ENCODE peak calls at places on chromosome 6, in five cellular contexts. O is CD8-positive, alpha-beta T cell; D is aorta; M is A549; T is mammary epithelial cell. C is an unnamed sample.
A peak's percentile ranks its signal among the peaks of the same experiment; 100 is the strongest.

GRCh38 chr6:111712398-111712797 is 106.7 kb upstream of the TRAF3IP2 start:
- DNase-seq in O (no peak), M (no peak), T (peak; percentile 9), D (no peak), C (no peak)

GRCh38 chr6:5501837-5502236 is 240.5 kb downstream of the FARS2 start:
- DNase-seq in O (no peak), M (no peak), D (no peak), T (no peak), C (no peak)

GRCh38 chr6:54909184-54909583 is 62.6 kb downstream of the FAM83B start:
- DNase-seq in O (no peak), D (no peak), T (no peak), M (no peak), C (no peak)

GRCh38 chr6:13672904-13673303 is 38.7 kb downstream of the RANBP9 start:
- DNase-seq in D (no peak), T (no peak), M (no peak), O (no peak), C (no peak)

GRCh38 chr6:94065707-94066337 is 646.5 kb upstream of the EPHA7 start:
- DNase-seq in M (no peak), T (no peak), D (no peak), O (no peak), C (no peak)

GRCh38 chr6:62516287-62517152 is 230.5 kb upstream of the KHDRBS2 start:
- DNase-seq in M (no peak), O (no peak), T (no peak), D (no peak), C (no peak)

GRCh38 chr6:138157986-138158638 is 3.6 kb upstream of the ARFGEF3 start:
- DNase-seq in O (no peak), M (no peak), D (no peak), T (no peak), C (no peak)

GRCh38 chr6:150492941-150493340 is 106.7 kb upstream of the PLEKHG1 start:
- DNase-seq in T (peak; percentile 97), M (no peak), O (no peak), D (no peak), C (no peak)

GRCh38 chr6:168528457-168529095 is 87.6 kb downstream of the SMOC2 start:
- DNase-seq in M (no peak), T (no peak), D (no peak), O (no peak), C (no peak)

DNA sequence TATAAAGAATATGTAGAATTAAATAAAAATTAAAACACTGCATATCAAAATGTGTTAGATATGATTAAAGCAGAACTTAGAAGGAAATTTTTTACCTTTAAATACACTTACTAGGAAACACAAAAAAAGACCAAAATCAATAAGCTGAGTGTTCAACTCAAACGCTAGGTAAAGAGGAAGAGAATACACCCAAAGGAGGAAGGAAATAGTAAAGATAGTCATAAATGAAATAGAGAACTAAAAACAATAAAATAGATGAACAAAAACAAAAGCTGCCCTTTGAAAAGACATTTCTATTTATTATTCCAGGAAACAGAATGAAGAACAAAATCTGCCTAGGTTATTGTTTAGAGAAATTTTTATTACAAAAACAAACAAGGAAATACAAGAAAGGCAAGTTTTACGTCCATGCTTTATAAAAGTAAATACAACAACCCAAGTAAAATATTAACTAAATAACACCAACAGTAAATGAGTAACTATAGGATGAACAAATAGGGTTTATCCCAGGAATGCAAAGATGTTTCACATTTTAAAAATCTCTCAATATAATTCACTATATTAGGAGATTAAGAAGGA is 20.1 kb downstream of the HLA-DMB start:
- DNase-seq in T (no peak), M (no peak), O (no peak), D (no peak), C (no peak)
- H3K4me3 ChIP-seq in T (no peak overlapping the region), M (peak overlapping the region; percentile 16), O (no peak overlapping the region), D (no peak overlapping the region), C (no peak overlapping the region)

DNA sequence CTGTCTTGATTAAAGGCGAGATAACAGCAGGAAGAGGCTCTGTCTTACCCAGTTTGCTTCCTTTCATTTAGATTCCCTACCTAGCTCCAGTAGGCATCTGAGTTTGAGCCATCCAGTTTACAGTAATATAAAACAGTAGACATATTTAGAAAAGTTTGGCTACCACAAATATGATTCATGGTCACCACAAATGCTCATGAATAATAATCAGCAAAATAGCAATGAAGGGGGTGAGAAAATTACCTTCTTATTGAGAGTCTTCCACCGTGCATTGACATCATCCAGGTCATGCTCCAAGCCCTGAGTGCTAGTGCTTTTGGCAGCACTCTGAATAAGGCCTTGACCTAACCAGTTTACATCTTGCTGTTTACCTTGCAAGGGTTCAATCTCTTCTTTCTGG is 106.2 kb downstream of the DST start:
- DNase-seq in M (no peak), D (no peak), T (no peak), O (no peak), C (no peak)
- H3K4me1 ChIP-seq in M (peaks cover 31% of the 10 kb centered on the region), D (peaks cover 10% of the 10 kb centered on the region), T (peaks cover 18% of the 10 kb centered on the region), O (peaks cover 3% of the 10 kb centered on the region), C (no peaks in the 10 kb centered on the region)

GRCh38 chr6:129708496-129709216 is 1.3 kb downstream of the ARHGAP18 start:
- DNase-seq in O (no peak), M (no peak), T (no peak), D (no peak), C (no peak)
- H3K4me3 ChIP-seq in O (no peak overlapping the region), M (peak overlapping the region; percentile 62), T (peak overlapping the region; percentile 80), D (no peak overlapping the region), C (peak overlapping the region; percentile 96)

GRCh38 chr6:16508959-16509358 is 252.3 kb downstream of the ATXN1 start:
- DNase-seq in O (no peak), M (no peak), D (no peak), T (no peak), C (no peak)
- H3K4me1 ChIP-seq in O (peaks cover 45% of the 10 kb centered on the region), M (no peaks in the 10 kb centered on the region), D (peaks cover 16% of the 10 kb centered on the region), T (peaks cover 7% of the 10 kb centered on the region), C (peaks cover 38% of the 10 kb centered on the region)

DNA sequence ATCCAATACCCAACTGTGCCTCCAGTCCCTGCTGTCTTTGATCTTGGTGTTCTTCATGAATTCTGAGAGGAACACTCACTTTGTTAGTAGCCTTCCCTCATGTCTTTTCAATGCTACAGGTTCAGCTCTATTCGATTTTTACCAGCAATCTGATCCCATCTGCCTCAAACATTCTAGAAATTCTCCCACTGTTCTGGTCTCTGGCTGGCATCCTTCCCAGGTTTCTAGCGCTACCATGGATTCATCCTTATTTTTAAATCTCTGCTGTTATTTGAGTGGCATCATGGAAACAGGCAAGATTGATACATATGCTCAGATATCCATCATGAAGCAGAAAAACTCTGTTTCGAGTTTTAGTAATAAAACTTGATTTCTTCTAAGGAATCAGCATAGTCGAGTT is 94.7 kb downstream of the GRM1 start:
- DNase-seq in O (no peak), D (no peak), T (no peak), M (no peak), C (no peak)
- H3K4me3 ChIP-seq in O (no peak overlapping the region), D (no peak overlapping the region), T (no peak overlapping the region), M (no peak overlapping the region), C (no peak overlapping the region)

GRCh38 chr6:2977799-2978558 is 6.6 kb upstream of the SERPINB6 start:
- DNase-seq in D (no peak), T (no peak), M (no peak), O (no peak), C (no peak)
- H3K4me1 ChIP-seq in D (no peaks in the 10 kb centered on the region), T (peaks cover 46% of the 10 kb centered on the region), M (peaks cover 69% of the 10 kb centered on the region), O (no peaks in the 10 kb centered on the region), C (no peaks in the 10 kb centered on the region)

DNA sequence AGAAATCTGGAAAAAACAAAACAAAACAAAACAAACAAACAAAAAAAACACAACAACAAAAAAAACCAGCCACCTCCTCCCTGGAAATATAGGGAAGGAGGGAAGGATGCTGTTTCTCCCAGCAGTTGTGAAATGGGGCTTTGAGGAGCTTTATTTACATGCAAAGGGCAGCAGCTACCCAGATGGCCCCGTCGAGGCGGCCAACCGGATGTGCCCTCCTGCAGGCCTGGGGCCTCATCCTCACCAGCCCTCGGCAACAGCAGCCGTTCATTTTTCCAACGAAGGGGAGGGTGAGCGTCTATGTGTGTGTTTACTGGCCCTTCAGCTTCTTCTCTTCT is 56.6 kb downstream of the FAM50B start:
- DNase-seq in D (no peak), T (no peak), O (no peak), M (no peak), C (no peak)
- H3K4me3 ChIP-seq in D (no peak overlapping the region), T (no peak overlapping the region), O (no peak overlapping the region), M (no peak overlapping the region), C (no peak overlapping the region)

GRCh38 chr6:157547112-157547511 is 166.1 kb downstream of the ZDHHC14 start:
- DNase-seq in M (no peak), D (no peak), O (no peak), T (no peak), C (no peak)

GRCh38 chr6:157549468-157549745 is 168.4 kb downstream of the ZDHHC14 start:
- DNase-seq in O (no peak), T (no peak), M (no peak), D (no peak), C (no peak)

GRCh38 chr6:157542405-157542943 is 161.5 kb downstream of the ZDHHC14 start:
- DNase-seq in T (no peak), D (no peak), O (no peak), M (no peak), C (no peak)

GRCh38 chr6:157548635-157549467 is 167.9 kb downstream of the ZDHHC14 start:
- DNase-seq in T (no peak), D (no peak), M (no peak), O (no peak), C (no peak)

DNA sequence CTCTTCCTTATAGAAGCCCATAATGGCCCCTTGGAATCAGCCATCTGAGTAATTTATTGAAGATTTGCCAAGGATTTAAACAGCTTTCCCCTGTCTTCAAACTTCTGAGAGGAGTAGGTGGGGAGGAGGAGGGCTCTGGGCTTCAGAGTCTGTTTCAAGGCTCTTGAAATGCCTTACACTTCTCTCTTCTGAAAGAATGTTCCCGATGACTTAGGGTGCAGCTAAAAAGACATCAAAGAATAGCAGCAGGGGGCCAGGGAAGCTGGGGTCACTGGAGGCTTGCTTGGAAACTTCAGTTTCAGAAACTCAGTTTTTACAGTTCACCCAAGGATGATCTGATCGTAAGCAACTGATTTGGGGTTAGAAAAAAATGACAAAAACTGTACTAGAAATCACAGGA is 165.4 kb downstream of the ZDHHC14 start:
- DNase-seq in T (no peak), O (no peak), M (no peak), D (no peak), C (no peak)
- H3K4me1 ChIP-seq in T (peaks cover 8% of the 10 kb centered on the region), O (peaks cover 24% of the 10 kb centered on the region), M (no peaks in the 10 kb centered on the region), D (no peaks in the 10 kb centered on the region), C (no peaks in the 10 kb centered on the region)

DNA sequence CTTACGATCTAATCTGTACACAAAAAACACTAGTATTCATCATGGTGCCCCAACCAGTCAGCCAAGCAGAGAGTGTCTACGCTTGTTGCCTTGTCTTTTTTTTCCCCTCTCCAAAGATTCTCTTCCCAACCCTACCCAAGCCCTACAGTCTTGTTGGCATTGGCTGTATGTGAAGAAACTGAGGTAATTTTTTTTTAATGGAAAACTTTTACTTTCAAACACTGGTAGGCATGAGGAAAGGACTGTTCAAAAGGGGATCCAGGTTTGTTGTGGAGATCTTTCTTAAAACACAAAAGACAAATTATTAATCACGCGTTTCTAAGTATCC is 89.2 kb upstream of the PRSS16 start:
- DNase-seq in T (no peak), M (no peak), O (no peak), D (no peak), C (no peak)
- H3K4me3 ChIP-seq in T (no peak overlapping the region), M (peak overlapping the region; percentile 66), O (no peak overlapping the region), D (no peak overlapping the region), C (peak overlapping the region; percentile 82)

C was measured in CD4-positive, CD25-positive, alpha-beta regulatory T cell.